ENCODE peak calls at places on chromosomes 13 and 19, in seven cellular contexts. J, K, V, H, P, E and B are unnamed samples.

GRCh38 chr13:113837554-113838355 is 26.1 kb downstream of the GAS6 start:
- DNase-seq in V (peak; percentile 44), J (peak; percentile 49), H (no peak), P (peak; percentile 55), K (peak; percentile 67), E (no peak), B (peak; percentile 84)

GRCh38 chr19:50703915-50704548 is 15.6 kb downstream of the SHANK1 start:
- DNase-seq in V (no peak), J (peak; percentile 72), P (peak; percentile 10), E (no peak), H (no peak), K (peak; percentile 26), B (no peak)

GRCh38 chr13:85632526-85633215 is 166.5 kb downstream of the SLITRK6 start:
- DNase-seq in H (no peak), E (no peak), P (no peak), J (no peak), V (no peak), K (no peak), B (no peak)

GRCh38 chr19:3818479-3818878 is 32.3 kb upstream of the MATK start:
- DNase-seq in H (no peak), K (no peak), J (no peak), P (no peak), V (no peak), E (no peak), B (no peak)

GRCh38 chr19:33252971-33253370 is 27.3 kb upstream of the SLC7A10 start:
- DNase-seq in V (no peak), E (no peak), H (no peak), K (no peak), P (no peak), J (no peak), B (no peak)

GRCh38 chr19:40284251-40284500 is 969 bp downstream of the AKT2 start:
- DNase-seq in J (no peak), H (no peak), P (no peak), V (no peak), E (no peak), K (no peak), B (no peak)

GRCh38 chr19:35027851-35028599 is 2.2 kb upstream of the SCN1B start:
- DNase-seq in P (no peak), E (no peak), K (no peak), H (no peak), J (no peak), V (no peak), B (no peak)

GRCh38 chr13:28492527-28493367 is 2.2 kb downstream of the FLT1 start:
- DNase-seq in J (no peak), P (no peak), K (no peak), H (no peak), E (peak; percentile 28), V (no peak), B (no peak)

GRCh38 chr19:8069116-8069973 is 16.8 kb downstream of the CCL25 start:
- DNase-seq in V (peak; percentile 54), H (peak; percentile 80), K (no peak), P (no peak), J (peak; percentile 49), E (no peak), B (peak; percentile 32)

GRCh38 chr13:109790951-109791605 is 4.7 kb upstream of the IRS2 start:
- DNase-seq in J (peak; percentile 54), P (peak; percentile 22), V (peak; percentile 40), K (no peak), E (no peak), H (no peak), B (peak; percentile 69)

GRCh38 chr13:41470187-41470586 is 12.8 kb downstream of the RGCC start:
- DNase-seq in E (no peak), V (no peak), K (no peak), J (no peak), H (no peak), P (no peak), B (no peak)

GRCh38 chr19:15934332-15935078 is at the start of gene CYP4F11:
- DNase-seq in E (no peak), V (no peak), K (peak; percentile 75), J (no peak), P (peak; percentile 87), H (no peak), B (no peak)

GRCh38 chr19:47704656-47705055 is 8.6 kb upstream of the EHD2 start:
- DNase-seq in E (no peak), V (no peak), H (no peak), K (no peak), J (no peak), P (no peak), B (no peak)

GRCh38 chr13:107553838-107554237 is 661.5 kb downstream of the LIG4 start:
- DNase-seq in V (no peak), K (no peak), H (no peak), E (no peak), J (no peak), P (no peak), B (peak; percentile 39)

GRCh38 chr19:13260883-13261653 is 110.9 kb downstream of the IER2 start:
- DNase-seq in H (no peak), E (peak; percentile 79), K (peak; percentile 94), P (no peak), V (no peak), J (peak; percentile 51), B (no peak)

GRCh38 chr13:112012004-112012704 is 54.8 kb upstream of the SOX1 start:
- DNase-seq in K (no peak), P (no peak), J (no peak), V (no peak), H (peak; percentile 52), E (no peak), B (no peak)

GRCh38 chr19:56110515-56111448 is 10.3 kb downstream of the ZNF787 start:
- DNase-seq in V (no peak), E (no peak), P (peak; percentile 78), K (no peak), H (no peak), J (no peak), B (peak; percentile 73)

GRCh38 chr19:45824531-45825262 is 9.6 kb upstream of the RSPH6A start:
- DNase-seq in V (no peak), P (no peak), J (no peak), E (no peak), K (no peak), H (no peak), B (no peak)

GRCh38 chr13:95099541-95099940 is 201.7 kb downstream of the ABCC4 start:
- DNase-seq in V (no peak), P (peak; percentile 36), J (no peak), K (no peak), H (no peak), E (no peak), B (no peak)

GRCh38 chr13:113114511-113115362 is 7.9 kb upstream of the F10 start:
- DNase-seq in P (no peak), V (no peak), E (no peak), K (no peak), J (no peak), H (peak; percentile 37), B (peak; percentile 14)

GRCh38 chr13:78674638-78675037 is 15.7 kb upstream of the OBI1 start:
- DNase-seq in K (no peak), V (no peak), H (no peak), P (no peak), J (no peak), E (no peak), B (no peak)

GRCh38 chr19:40523322-40524047 is 53.2 kb upstream of the SHKBP1 start:
- DNase-seq in V (peak; percentile 55), J (peak; percentile 77), H (peak; percentile 87), P (peak; percentile 61), E (no peak), K (peak; percentile 72), B (peak; percentile 83)

GRCh38 chr13:101144808-101145419 is 271.4 kb downstream of the NALCN start:
- DNase-seq in K (peak; percentile 39), H (no peak), V (peak; percentile 49), P (peak; percentile 38), E (peak; percentile 5), J (peak; percentile 12), B (peak; percentile 46)

DNA sequence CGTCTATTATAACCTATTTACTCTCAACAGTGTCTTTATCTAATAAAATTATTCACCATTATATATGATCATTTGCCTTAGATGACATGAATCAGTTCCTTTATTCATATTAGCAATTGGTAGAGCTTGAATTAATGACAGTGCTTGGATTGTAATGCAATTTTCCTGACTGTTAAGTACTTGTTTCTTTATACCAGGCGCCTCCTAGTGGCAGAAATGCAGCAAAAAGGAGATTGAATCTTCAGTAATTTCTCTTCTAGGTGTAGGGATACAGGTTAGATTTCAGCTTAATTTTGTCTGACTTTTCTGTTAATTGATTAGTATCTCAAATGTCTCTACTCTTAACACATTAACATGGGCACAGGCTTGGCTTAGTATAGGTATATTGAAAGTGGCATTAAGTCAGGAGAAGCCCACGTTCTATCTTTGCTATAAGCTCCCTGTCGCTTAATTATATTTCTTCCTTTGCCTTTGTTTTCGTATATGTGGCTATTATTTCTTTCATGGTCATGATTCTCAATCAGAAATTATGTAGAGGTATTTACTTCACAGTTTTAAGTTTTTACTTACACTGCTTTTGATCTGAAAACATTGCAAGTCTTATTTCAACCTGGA is 9.1 kb upstream of the LHFPL6 start:
- DNase-seq in P (peak; percentile 58), H (peak; percentile 76), J (peak; percentile 13), E (no peak), K (peak; percentile 46), V (peak; percentile 47), B (peak; percentile 44)
- TF ChIP-seq YY1 in P (no peak), H (no peak), J (no peak), E (no peak), K (no peak), V (no peak), B (no peak)

GRCh38 chr13:98821372-98822237 is 69.1 kb upstream of the SLC15A1 start:
- DNase-seq in H (no peak), P (peak; percentile 51), J (no peak), E (no peak), V (no peak), K (no peak), B (peak; percentile 45)
- TF ChIP-seq YY1 in H (no peak), P (no peak), J (no peak), E (no peak), V (no peak), K (no peak), B (no peak)

GRCh38 chr19:10766681-10767201 is 48.9 kb downstream of the DNM2 start:
- DNase-seq in E (no peak), P (no peak), V (no peak), K (no peak), J (no peak), H (no peak), B (peak; percentile 81)
- TF ChIP-seq YY1 in E (no peak), P (no peak), V (no peak), K (no peak), J (no peak), H (no peak), B (no peak)

DNA sequence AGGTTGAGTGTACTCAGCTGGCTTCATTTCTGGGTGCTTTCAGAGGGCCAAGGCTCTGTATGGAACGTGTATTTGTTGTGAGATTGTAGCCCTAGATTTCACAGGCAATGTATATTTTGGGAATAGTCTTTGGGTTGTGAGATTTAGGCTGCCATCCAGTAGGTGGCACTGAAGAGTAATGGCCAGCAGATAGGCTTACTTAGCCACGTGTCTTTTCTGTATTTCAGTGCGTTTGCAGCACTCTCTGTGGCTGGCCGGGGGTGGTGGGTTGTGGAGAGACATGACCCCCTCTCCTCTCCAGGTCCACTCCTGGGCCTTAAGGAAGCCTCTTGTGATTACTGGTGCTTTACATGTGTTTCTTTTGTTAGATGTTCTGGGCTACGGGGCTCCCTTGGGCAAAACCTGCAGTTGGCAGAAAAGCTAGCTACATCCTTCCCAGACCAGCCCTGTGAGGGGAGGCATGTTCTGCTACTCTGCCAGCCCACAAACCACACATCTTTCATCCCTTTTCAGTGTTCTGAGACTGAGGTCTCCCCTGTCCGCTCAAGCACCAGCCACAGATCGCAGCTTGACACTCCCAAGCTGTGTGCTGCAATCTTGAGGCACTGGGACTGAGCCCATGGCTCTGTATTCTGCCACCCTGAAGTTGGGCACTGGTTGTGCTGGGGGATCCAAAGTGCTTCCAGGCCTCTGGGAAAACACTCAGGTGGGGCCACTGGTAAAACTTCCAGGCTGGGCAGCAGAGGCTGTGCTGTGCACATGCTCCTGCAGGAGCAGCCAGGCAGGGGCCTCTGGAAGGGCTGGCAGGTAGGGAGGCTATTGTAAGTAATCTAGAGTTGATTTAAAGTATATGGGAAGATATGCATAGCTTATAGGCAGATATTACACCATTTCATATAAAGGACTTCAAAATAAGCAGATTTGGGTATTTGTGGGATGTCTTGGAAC is 1096.8 kb upstream of the PCDH20 start:
- DNase-seq in E (peak; percentile 24), K (peak; percentile 35), J (peak; percentile 1), P (peak; percentile 29), V (peak; percentile 28), H (peak; percentile 68), B (peak; percentile 23)
- TF ChIP-seq YY1 in E (peak; percentile 71), K (no peak), J (no peak), P (no peak), V (no peak), H (peak; percentile 19), B (no peak)